ENCODE peak calls at places on chromosome X, in four cellular contexts. One of them, this sample, is unnamed. For H3K36me3 and H3K27me3, the result is how much of the 10 kb centered on the place peaks cover.

GRCh38 chrX:119698835-119699234 is 5.9 kb upstream of the SEPTIN6 start:
- DNase-seq in WERI-Rb-1: no peak
- DNase-seq in suprapubic skin: no peak
- DNase-seq in heart right ventricle: no peak
- DNase-seq in this sample: peak

GRCh38 chrX:10989386-10989785 is 121.7 kb upstream of the HCCS start:
- DNase-seq in heart right ventricle: no peak
- DNase-seq in WERI-Rb-1: no peak
- DNase-seq in suprapubic skin: no peak
- DNase-seq in this sample: no peak

GRCh38 chrX:152646961-152647360 is 9.3 kb downstream of the GABRQ start:
- DNase-seq in suprapubic skin: no peak
- DNase-seq in heart right ventricle: no peak
- DNase-seq in WERI-Rb-1: no peak
- DNase-seq in this sample: no peak

GRCh38 chrX:68650491-68650890 is 3.0 kb downstream of the STARD8 start:
- DNase-seq in heart right ventricle: no peak
- DNase-seq in suprapubic skin: no peak
- DNase-seq in WERI-Rb-1: no peak
- DNase-seq in this sample: no peak

GRCh38 chrX:79975605-79976004 is 38.9 kb upstream of the TBX22 start:
- DNase-seq in WERI-Rb-1: no peak
- DNase-seq in heart right ventricle: no peak
- DNase-seq in suprapubic skin: no peak
- DNase-seq in this sample: no peak

GRCh38 chrX:2548731-2549423 is 48.1 kb upstream of the DHRSX start:
- DNase-seq in heart right ventricle: no peak
- DNase-seq in suprapubic skin: no peak
- DNase-seq in WERI-Rb-1: no peak
- DNase-seq in this sample: peak

GRCh38 chrX:30023451-30023850 is 191.9 kb upstream of the MAGEB2 start:
- DNase-seq in heart right ventricle: no peak
- DNase-seq in suprapubic skin: no peak
- DNase-seq in WERI-Rb-1: no peak
- DNase-seq in this sample: no peak

GRCh38 chrX:43817454-43817853 is 64.8 kb downstream of the MAOB start:
- DNase-seq in suprapubic skin: no peak
- DNase-seq in heart right ventricle: no peak
- DNase-seq in WERI-Rb-1: no peak
- DNase-seq in this sample: no peak

GRCh38 chrX:105297041-105297440 is 76.5 kb upstream of the TEX13A start:
- DNase-seq in WERI-Rb-1: no peak
- DNase-seq in suprapubic skin: no peak
- DNase-seq in heart right ventricle: no peak
- DNase-seq in this sample: no peak

GRCh38 chrX:21838937-21839333 is 482 bp upstream of the MBTPS2 start:
- DNase-seq in heart right ventricle: no peak
- DNase-seq in suprapubic skin: no peak
- DNase-seq in WERI-Rb-1: no peak
- DNase-seq in this sample: no peak

DNA sequence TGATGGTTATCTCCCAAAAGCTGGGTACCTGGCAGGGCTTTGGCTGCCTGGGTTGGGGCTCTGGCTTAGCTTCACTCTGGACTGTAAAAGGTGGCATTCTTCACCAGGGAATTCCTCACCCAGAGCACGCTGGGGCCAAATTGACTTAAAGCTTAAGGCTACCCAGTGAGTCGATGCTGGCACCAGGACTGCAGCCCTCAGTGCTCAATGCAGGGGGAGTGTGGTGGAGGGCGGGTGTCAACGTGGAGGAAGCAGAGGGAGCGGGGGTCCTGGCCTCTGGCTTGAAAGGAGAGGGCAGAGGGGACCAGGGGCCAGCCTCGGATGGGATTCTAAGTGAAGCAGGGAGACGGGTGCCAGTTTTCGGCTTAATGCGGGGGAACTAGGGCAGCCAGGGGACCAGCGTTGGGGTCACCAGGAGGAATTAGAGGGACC is 446 bp upstream of the FAM50A start:
- DNase-seq in heart right ventricle: no peak
- DNase-seq in suprapubic skin: no peak
- DNase-seq in WERI-Rb-1: no peak
- DNase-seq in this sample: no peak
- H3K36me3 ChIP-seq in heart right ventricle: under half
- H3K36me3 ChIP-seq in suprapubic skin: under half
- H3K36me3 ChIP-seq in WERI-Rb-1: half or more
- H3K36me3 ChIP-seq in this sample: under half

GRCh38 chrX:56995271-56995994 is at the start of gene SPIN3:
- DNase-seq in WERI-Rb-1: peak
- DNase-seq in suprapubic skin: peak
- DNase-seq in heart right ventricle: peak
- DNase-seq in this sample: peak

DNA sequence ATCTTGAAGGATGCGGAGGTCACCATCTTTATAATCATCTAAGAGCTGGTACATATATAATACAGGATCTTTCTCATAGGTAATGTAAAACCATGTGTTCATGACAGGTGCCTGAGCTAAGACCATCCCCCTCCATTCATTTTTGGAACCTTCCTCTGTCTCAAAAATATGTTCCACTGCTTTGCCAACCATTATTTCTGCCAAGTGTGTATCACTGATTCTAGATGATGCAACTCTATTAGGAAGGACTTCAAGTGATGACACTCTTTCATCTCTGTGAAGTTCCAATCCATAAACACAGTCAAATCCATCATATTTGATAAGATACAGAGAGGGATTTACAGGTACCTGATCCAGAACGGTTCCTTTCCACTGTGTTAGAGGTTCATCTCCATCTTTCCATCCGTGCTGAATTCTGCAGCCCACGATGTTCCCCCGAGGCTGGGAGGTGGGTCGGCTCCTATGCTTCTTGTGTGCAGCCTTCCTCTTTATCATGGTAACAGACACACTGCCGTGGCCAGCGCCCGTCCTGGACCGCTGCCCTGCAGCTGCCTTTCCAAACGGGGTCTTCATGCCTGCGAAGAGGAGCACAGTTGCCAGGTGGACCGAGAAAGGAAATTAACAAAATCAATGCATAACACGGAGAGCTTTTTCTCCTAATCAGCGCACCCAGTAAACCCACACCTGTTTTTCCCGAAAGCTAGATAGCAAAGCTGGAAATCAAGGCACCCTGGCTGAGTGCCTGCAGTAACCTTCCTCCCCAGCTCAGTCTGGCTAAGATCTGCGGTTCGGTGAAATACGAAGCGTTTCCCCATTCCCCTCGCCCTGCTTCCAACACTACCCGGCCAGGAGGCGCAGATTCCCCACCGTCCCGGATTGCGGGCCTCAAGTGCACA is 718 bp downstream of the SPIN3 start:
- DNase-seq in WERI-Rb-1: no peak
- DNase-seq in heart right ventricle: no peak
- DNase-seq in suprapubic skin: no peak
- DNase-seq in this sample: peak
- H3K4me3 ChIP-seq in WERI-Rb-1: peak
- H3K4me3 ChIP-seq in heart right ventricle: peak
- H3K4me3 ChIP-seq in suprapubic skin: peak
- H3K4me3 ChIP-seq in this sample: peak

GRCh38 chrX:739611-740010 is 109.0 kb downstream of the SHOX start:
- DNase-seq in suprapubic skin: no peak
- DNase-seq in WERI-Rb-1: no peak
- DNase-seq in heart right ventricle: no peak
- DNase-seq in this sample: no peak
- H3K27me3 ChIP-seq in suprapubic skin: under half
- H3K27me3 ChIP-seq in WERI-Rb-1: under half
- H3K27me3 ChIP-seq in heart right ventricle: under half
- H3K27me3 ChIP-seq in this sample: under half

GRCh38 chrX:54921427-54922021 is 900 bp downstream of the TRO start:
- DNase-seq in heart right ventricle: peak
- DNase-seq in suprapubic skin: no peak
- DNase-seq in WERI-Rb-1: peak
- DNase-seq in this sample: peak

GRCh38 chrX:54922547-54922946 is 1.9 kb downstream of the TRO start:
- DNase-seq in heart right ventricle: no peak
- DNase-seq in WERI-Rb-1: no peak
- DNase-seq in suprapubic skin: no peak
- DNase-seq in this sample: no peak

GRCh38 chrX:54920610-54921426 is at the start of gene TRO:
- DNase-seq in WERI-Rb-1: peak
- DNase-seq in heart right ventricle: no peak
- DNase-seq in suprapubic skin: no peak
- DNase-seq in this sample: peak

GRCh38 chrX:54926978-54927377 is 6.4 kb downstream of the TRO start:
- DNase-seq in suprapubic skin: no peak
- DNase-seq in heart right ventricle: no peak
- DNase-seq in WERI-Rb-1: no peak
- DNase-seq in this sample: peak

DNA sequence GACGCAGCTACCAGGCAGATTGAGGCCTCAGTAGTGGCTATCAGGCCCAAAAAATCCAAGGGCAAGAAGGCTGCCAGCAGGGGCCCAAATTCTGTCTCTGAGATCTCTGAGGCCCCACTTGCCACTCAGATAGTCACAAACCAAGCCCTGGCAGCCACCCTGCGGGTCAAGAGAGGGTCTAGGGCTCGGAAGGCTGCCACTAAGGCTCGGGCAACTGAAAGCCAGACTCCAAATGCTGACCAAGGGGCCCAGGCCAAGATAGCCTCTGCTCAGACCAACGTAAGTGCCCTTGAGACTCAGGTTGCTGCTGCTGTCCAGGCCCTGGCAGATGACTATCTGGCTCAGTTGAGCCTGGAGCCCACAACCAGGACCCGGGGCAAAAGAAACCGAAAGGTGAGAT is 2.8 kb downstream of the TRO start:
- DNase-seq in suprapubic skin: no peak
- DNase-seq in WERI-Rb-1: no peak
- DNase-seq in heart right ventricle: no peak
- DNase-seq in this sample: no peak
- H3K36me3 ChIP-seq in suprapubic skin: under half
- H3K36me3 ChIP-seq in WERI-Rb-1: under half
- H3K36me3 ChIP-seq in heart right ventricle: under half
- H3K36me3 ChIP-seq in this sample: under half

DNA sequence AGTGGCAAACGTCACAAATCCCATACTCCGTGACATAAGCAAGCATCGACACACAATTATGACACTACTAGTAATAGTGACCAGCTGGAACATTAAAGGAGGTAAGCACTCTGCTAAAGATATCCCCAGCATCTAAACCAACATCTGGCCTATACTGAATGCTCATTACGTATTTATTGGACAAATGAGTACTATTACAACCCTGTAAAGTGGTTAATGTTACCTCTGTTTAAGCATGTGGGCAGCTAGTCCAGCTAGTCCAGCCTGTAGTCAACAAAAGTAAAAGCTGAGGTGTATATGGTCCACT is 419 bp upstream of the RPGR start:
- DNase-seq in WERI-Rb-1: no peak
- DNase-seq in suprapubic skin: no peak
- DNase-seq in heart right ventricle: no peak
- DNase-seq in this sample: no peak
- H3K4me3 ChIP-seq in WERI-Rb-1: peak
- H3K4me3 ChIP-seq in suprapubic skin: peak
- H3K4me3 ChIP-seq in heart right ventricle: peak
- H3K4me3 ChIP-seq in this sample: peak